ENCODE peak calls at places on chromosomes 13 and 19, in six cellular contexts. Z is WTC11, J is nephron progenitor cell, P is glutamatergic neuron, S is hepatocyte, E is transverse colon. Y is an unnamed sample.

GRCh38 chr19:7859766-7860165 is 14.4 kb downstream of the PRR36 start:
- DNase-seq in S (no peak), E (no peak), J (no peak), Z (no peak), P (no peak), Y (no peak)

GRCh38 chr13:94711561-94712286 is 621 bp downstream of the SOX21 start:
- DNase-seq in P (peak), Z (peak), E (no peak), S (peak), J (no peak), Y (no peak)

GRCh38 chr13:43159007-43159406 is 135.6 kb downstream of the DNAJC15 start:
- DNase-seq in J (no peak), E (no peak), S (no peak), P (no peak), Z (no peak), Y (no peak)

GRCh38 chr13:36192166-36192565 is 22.2 kb downstream of the SOHLH2 start:
- DNase-seq in P (no peak), S (no peak), Z (no peak), J (no peak), E (no peak), Y (no peak)

GRCh38 chr13:53124568-53125094 is 96.0 kb downstream of the OLFM4 start:
- DNase-seq in E (no peak), P (no peak), J (no peak), S (no peak), Z (no peak), Y (no peak)

GRCh38 chr13:47087841-47088240 is 191.0 kb upstream of the HTR2A start:
- DNase-seq in J (no peak), E (no peak), P (no peak), Z (no peak), S (no peak), Y (no peak)

GRCh38 chr13:33244907-33245287 is 40.7 kb downstream of the STARD13 start:
- DNase-seq in P (no peak), Z (no peak), S (no peak), E (no peak), J (no peak), Y (no peak)

GRCh38 chr19:7415163-7415856 is 66.6 kb downstream of the ARHGEF18 start:
- DNase-seq in S (peak), P (no peak), J (no peak), E (no peak), Z (no peak), Y (no peak)

GRCh38 chr13:48715977-48716376 is 62.2 kb downstream of the CYSLTR2 start:
- DNase-seq in Z (no peak), J (no peak), P (no peak), E (no peak), S (no peak), Y (no peak)

GRCh38 chr19:42092350-42092749 is 16.4 kb downstream of the ZNF574 start:
- DNase-seq in P (no peak), S (no peak), J (no peak), Z (peak), E (peak), Y (no peak)

GRCh38 chr13:111115841-111116500 is 861 bp downstream of the ARHGEF7 start:
- DNase-seq in J (peak), E (peak), P (peak), Z (peak), S (peak), Y (no peak)

GRCh38 chr13:28704282-28704681 is 14.5 kb downstream of the SLC46A3 start:
- DNase-seq in Z (no peak), S (no peak), P (no peak), J (no peak), E (no peak), Y (no peak)

GRCh38 chr19:39951686-39952085 is 17.3 kb upstream of the FCGBP start:
- DNase-seq in P (no peak), J (no peak), E (no peak), S (no peak), Z (no peak), Y (no peak)

GRCh38 chr13:45295536-45295935 is 45.4 kb downstream of the TPT1 start:
- DNase-seq in J (no peak), E (no peak), Z (no peak), S (no peak), P (no peak), Y (no peak)

GRCh38 chr19:17721821-17722220 is 2.5 kb downstream of the MAP1S start:
- DNase-seq in E (no peak), J (no peak), S (no peak), Z (no peak), P (no peak), Y (no peak)

GRCh38 chr19:28669804-28670203 is 543.1 kb downstream of the UQCRFS1 start:
- DNase-seq in P (no peak), J (no peak), S (no peak), E (no peak), Z (no peak), Y (no peak)

GRCh38 chr19:6066661-6067646 is 43.3 kb downstream of the RFX2 start:
- DNase-seq in S (peak), Z (peak), P (peak), E (peak), J (peak), Y (no peak)

GRCh38 chr13:44151474-44151873 is 222.2 kb upstream of the SERP2 start:
- DNase-seq in J (no peak), E (no peak), Z (no peak), S (no peak), P (no peak), Y (no peak)

GRCh38 chr19:796692-797527 is at the start of gene PTBP1:
- DNase-seq in E (peak), Z (peak), S (peak), P (peak), J (peak), Y (peak)

GRCh38 chr13:110047511-110047910 is 259.4 kb downstream of the COL4A1 start:
- DNase-seq in J (no peak), Z (no peak), E (no peak), S (peak), P (no peak), Y (no peak)

GRCh38 chr19:44190020-44190419 is 22.3 kb upstream of the ZNF227 start:
- DNase-seq in J (no peak), Z (no peak), P (no peak), S (no peak), E (no peak), Y (no peak)

GRCh38 chr13:20428666-20429644 is 96.7 kb downstream of the CRYL1 start:
- DNase-seq in Z (no peak), E (no peak), J (no peak), P (no peak), S (no peak), Y (no peak)

GRCh38 chr19:41646589-41647204 is 19.8 kb upstream of the CEACAM4 start:
- DNase-seq in Z (peak), E (no peak), P (peak), S (no peak), J (peak), Y (no peak)

GRCh38 chr13:79995334-79995733 is 345.6 kb downstream of the SPRY2 start:
- DNase-seq in J (no peak), S (no peak), E (no peak), P (no peak), Z (no peak), Y (no peak)

GRCh38 chr13:111844682-111845081 is 222.3 kb upstream of the SOX1 start:
- DNase-seq in J (no peak), E (no peak), S (no peak), P (no peak), Z (no peak), Y (peak)

GRCh38 chr13:20360041-20360491 is 127.9 kb upstream of the GJB6 start:
- DNase-seq in Z (no peak), E (no peak), J (no peak), S (no peak), P (no peak), Y (no peak)

GRCh38 chr19:32227561-32228165 is 117.7 kb upstream of the ZNF507 start:
- DNase-seq in S (no peak), E (no peak), Z (peak), J (no peak), P (no peak), Y (no peak)

GRCh38 chr13:75135325-75135825 is 346.6 kb downstream of the TBC1D4 start:
- DNase-seq in E (no peak), S (peak), J (no peak), Z (no peak), P (no peak), Y (no peak)

GRCh38 chr13:67117010-67117550 is 113.1 kb downstream of the PCDH9 start:
- DNase-seq in E (no peak), S (no peak), P (no peak), J (no peak), Z (no peak), Y (no peak)

GRCh38 chr19:1469936-1470863 is 8.8 kb downstream of the C19orf25 start:
- DNase-seq in S (peak), E (peak), Z (peak), P (peak), J (peak), Y (no peak)

GRCh38 chr19:12065100-12065538 is 588 bp downstream of the ZNF844 start:
- DNase-seq in S (peak), P (no peak), E (peak), Z (no peak), J (peak), Y (peak)

GRCh38 chr13:74187564-74187963 is 53.4 kb upstream of the KLF12 start:
- DNase-seq in P (no peak), J (no peak), S (no peak), Z (no peak), E (no peak), Y (no peak)

GRCh38 chr13:75829874-75830273 is 193.7 kb downstream of the LMO7 start:
- DNase-seq in E (no peak), S (no peak), P (no peak), J (no peak), Z (no peak), Y (no peak)

GRCh38 chr19:33429891-33430673 is 56.6 kb downstream of the CEBPG start:
- DNase-seq in E (no peak), P (peak), Z (no peak), S (no peak), J (no peak), Y (no peak)

GRCh38 chr13:74907788-74908187 is 574.2 kb downstream of the TBC1D4 start:
- DNase-seq in S (no peak), E (no peak), P (no peak), Z (no peak), J (no peak), Y (no peak)

GRCh38 chr13:23820530-23820929 is 68.7 kb downstream of the MIPEP start:
- DNase-seq in S (no peak), J (no peak), Z (no peak), P (no peak), E (no peak), Y (no peak)

GRCh38 chr13:23824355-23824754 is 64.8 kb downstream of the MIPEP start:
- DNase-seq in J (no peak), Z (no peak), E (no peak), P (no peak), S (no peak), Y (no peak)

GRCh38 chr13:23825179-23825578 is 64.0 kb downstream of the MIPEP start:
- DNase-seq in J (no peak), S (no peak), P (no peak), Z (no peak), E (no peak), Y (no peak)

GRCh38 chr13:23817833-23818232 is 71.4 kb downstream of the MIPEP start:
- DNase-seq in E (no peak), P (no peak), J (no peak), Z (no peak), S (no peak), Y (no peak)

DNA sequence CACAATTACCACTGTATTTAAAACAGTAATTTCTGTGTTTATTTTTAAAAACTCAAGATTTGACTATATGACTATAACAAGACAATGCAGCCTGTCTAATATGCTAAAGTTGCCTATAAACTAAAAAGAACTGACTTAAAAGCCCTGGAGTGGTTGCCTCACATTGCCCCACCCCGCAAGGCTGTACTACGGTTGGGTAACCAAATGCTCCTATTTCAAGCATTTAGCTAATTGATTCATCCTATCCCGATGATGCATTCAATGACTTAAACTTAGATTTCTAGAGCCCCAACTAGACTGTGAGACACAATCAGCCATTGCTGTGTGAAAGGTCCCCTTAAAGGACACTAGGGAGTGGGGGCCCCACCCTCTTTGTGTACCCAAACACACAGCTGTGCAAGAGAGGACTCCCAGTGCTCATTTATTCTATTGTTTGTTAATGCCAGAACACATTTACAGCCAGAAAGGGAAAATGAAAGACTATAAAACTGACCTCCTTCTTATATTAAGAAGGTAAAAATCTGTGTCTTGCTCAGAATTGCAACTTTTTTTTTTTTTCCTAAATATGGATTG is 66.9 kb downstream of the MIPEP start:
- DNase-seq in S (no peak), J (no peak), Z (no peak), E (no peak), P (no peak), Y (no peak)
- TF ChIP-seq CTCF in S (no peak), J (no peak), Z (no peak), E (no peak), P (no peak), Y (no peak)

GRCh38 chr13:30617315-30618185 is at the start of gene USPL1:
- DNase-seq in P (peak), S (peak), Z (peak), J (peak), E (peak), Y (peak)
- TF ChIP-seq CTCF in P (peak), S (peak), Z (no peak), J (no peak), E (peak), Y (peak)

DNA sequence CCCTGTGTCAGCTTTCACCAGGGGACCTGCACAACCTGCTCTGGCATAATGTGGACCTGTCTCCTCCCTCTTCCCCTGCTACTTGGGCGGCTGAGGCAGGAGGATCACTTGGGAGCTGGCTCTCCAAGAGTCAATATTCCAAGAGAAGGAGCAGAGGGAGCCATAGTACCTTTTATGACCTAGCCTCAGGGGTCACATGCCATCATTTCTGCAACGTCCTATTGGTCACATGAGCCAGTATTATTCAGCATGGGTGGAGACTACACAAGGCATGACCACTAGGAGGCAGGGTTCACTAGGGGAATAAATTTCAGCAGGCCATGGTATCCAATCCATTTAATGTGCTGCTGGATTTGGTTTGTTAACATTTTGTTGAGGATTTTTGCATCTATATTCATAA is 12.0 kb upstream of the SHFL start:
- DNase-seq in S (peak), J (no peak), E (no peak), Z (no peak), P (no peak), Y (no peak)
- TF ChIP-seq CTCF in S (peak), J (peak), E (no peak), Z (peak), P (peak), Y (peak)

DNA sequence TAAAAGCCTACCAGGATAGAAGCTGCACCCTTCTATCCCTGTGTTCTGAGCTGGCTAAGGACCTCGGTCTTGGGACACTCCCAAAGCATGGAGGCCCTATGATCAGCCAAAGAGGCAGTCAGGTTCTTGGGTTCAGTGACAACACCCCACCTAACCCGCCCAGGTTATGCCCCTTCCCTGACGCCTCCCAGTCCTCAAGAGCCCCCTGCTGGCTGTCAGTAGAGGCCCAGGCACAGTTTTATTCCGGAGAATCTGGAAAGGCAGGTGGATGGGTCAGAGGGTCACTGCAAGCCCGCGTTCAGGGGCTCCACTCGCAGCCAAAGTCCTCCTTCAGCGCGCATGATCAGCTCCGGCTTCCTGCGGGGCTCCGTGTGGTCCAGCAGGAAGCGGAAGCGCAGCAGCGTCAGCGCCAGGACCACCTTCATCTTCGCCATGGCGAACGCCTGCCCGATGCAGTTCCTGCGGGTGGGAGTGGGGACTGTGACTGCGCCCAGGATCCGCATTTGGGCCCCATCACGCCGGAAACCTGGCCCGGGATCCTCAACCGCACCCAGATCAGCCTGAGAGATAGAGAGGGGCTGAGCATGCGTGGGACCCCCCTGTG is 22.3 kb downstream of the OR10H3 start:
- DNase-seq in Z (peak), E (peak), P (no peak), S (no peak), J (no peak), Y (no peak)
- TF ChIP-seq CTCF in Z (no peak), E (peak), P (no peak), S (no peak), J (no peak), Y (no peak)

GRCh38 chr13:60617863-60618733 is 221.1 kb downstream of the TDRD3 start:
- DNase-seq in S (peak), Z (peak), E (no peak), J (no peak), P (no peak), Y (no peak)
- TF ChIP-seq CTCF in S (peak), Z (no peak), E (no peak), J (peak), P (no peak), Y (peak)